ENCODE peak calls at places on chromosomes 1 and 21, in nine cellular contexts. One of them, this sample, is unnamed. For H3K4me1, the result is how much of the 10 kb centered on the place peaks cover.

GRCh38 chr1:63935148-63935547 is 161.3 kb downstream of the ROR1 start:
- DNase-seq in GM23248: peak
- DNase-seq in esophagus squamous epithelium: no peak
- DNase-seq in CD4-positive, CD25-positive, alpha-beta regulatory T cell: no peak
- DNase-seq in endothelial cell of umbilical vein: no peak
- DNase-seq in heart left ventricle: peak
- DNase-seq in effector memory CD4-positive, alpha-beta T cell: no peak
- DNase-seq in neural progenitor cell: no peak
- DNase-seq in lung: no peak
- DNase-seq in this sample: no peak

GRCh38 chr1:182169203-182169602 is 107.7 kb upstream of the ZNF648 start:
- DNase-seq in endothelial cell of umbilical vein: no peak
- DNase-seq in lung: no peak
- DNase-seq in GM23248: no peak
- DNase-seq in esophagus squamous epithelium: no peak
- DNase-seq in effector memory CD4-positive, alpha-beta T cell: no peak
- DNase-seq in CD4-positive, CD25-positive, alpha-beta regulatory T cell: no peak
- DNase-seq in heart left ventricle: peak
- DNase-seq in neural progenitor cell: no peak
- DNase-seq in this sample: no peak

GRCh38 chr1:97350662-97351061 is 570.2 kb downstream of the DPYD start:
- DNase-seq in esophagus squamous epithelium: no peak
- DNase-seq in heart left ventricle: no peak
- DNase-seq in effector memory CD4-positive, alpha-beta T cell: no peak
- DNase-seq in neural progenitor cell: no peak
- DNase-seq in lung: no peak
- DNase-seq in CD4-positive, CD25-positive, alpha-beta regulatory T cell: no peak
- DNase-seq in GM23248: no peak
- DNase-seq in endothelial cell of umbilical vein: no peak
- DNase-seq in this sample: no peak

GRCh38 chr21:31564439-31564838 is 95.1 kb upstream of the SOD1 start:
- DNase-seq in esophagus squamous epithelium: no peak
- DNase-seq in heart left ventricle: no peak
- DNase-seq in CD4-positive, CD25-positive, alpha-beta regulatory T cell: no peak
- DNase-seq in lung: no peak
- DNase-seq in endothelial cell of umbilical vein: no peak
- DNase-seq in neural progenitor cell: no peak
- DNase-seq in effector memory CD4-positive, alpha-beta T cell: no peak
- DNase-seq in GM23248: no peak
- DNase-seq in this sample: no peak

GRCh38 chr1:25616932-25617625 is 488 bp downstream of the MAN1C1 start:
- DNase-seq in neural progenitor cell: peak
- DNase-seq in CD4-positive, CD25-positive, alpha-beta regulatory T cell: peak
- DNase-seq in esophagus squamous epithelium: no peak
- DNase-seq in heart left ventricle: peak
- DNase-seq in lung: no peak
- DNase-seq in endothelial cell of umbilical vein: no peak
- DNase-seq in effector memory CD4-positive, alpha-beta T cell: no peak
- DNase-seq in GM23248: peak
- DNase-seq in this sample: no peak

GRCh38 chr21:43193088-43193650 is 24.4 kb downstream of the CRYAA start:
- DNase-seq in heart left ventricle: no peak
- DNase-seq in endothelial cell of umbilical vein: no peak
- DNase-seq in CD4-positive, CD25-positive, alpha-beta regulatory T cell: no peak
- DNase-seq in lung: no peak
- DNase-seq in effector memory CD4-positive, alpha-beta T cell: no peak
- DNase-seq in esophagus squamous epithelium: no peak
- DNase-seq in GM23248: no peak
- DNase-seq in neural progenitor cell: no peak
- DNase-seq in this sample: no peak

GRCh38 chr1:42403880-42404400 is 23.3 kb downstream of the RIMKLA start:
- DNase-seq in endothelial cell of umbilical vein: no peak
- DNase-seq in effector memory CD4-positive, alpha-beta T cell: no peak
- DNase-seq in heart left ventricle: no peak
- DNase-seq in GM23248: no peak
- DNase-seq in lung: no peak
- DNase-seq in neural progenitor cell: no peak
- DNase-seq in esophagus squamous epithelium: no peak
- DNase-seq in CD4-positive, CD25-positive, alpha-beta regulatory T cell: no peak
- DNase-seq in this sample: no peak

GRCh38 chr1:204409878-204410763 is 1.5 kb downstream of the PPP1R15B start:
- DNase-seq in neural progenitor cell: peak
- DNase-seq in CD4-positive, CD25-positive, alpha-beta regulatory T cell: no peak
- DNase-seq in effector memory CD4-positive, alpha-beta T cell: no peak
- DNase-seq in esophagus squamous epithelium: no peak
- DNase-seq in GM23248: peak
- DNase-seq in lung: no peak
- DNase-seq in endothelial cell of umbilical vein: no peak
- DNase-seq in heart left ventricle: no peak
- DNase-seq in this sample: no peak

GRCh38 chr1:59333626-59334277 is 36.9 kb downstream of the FGGY start:
- DNase-seq in esophagus squamous epithelium: no peak
- DNase-seq in heart left ventricle: no peak
- DNase-seq in lung: no peak
- DNase-seq in GM23248: no peak
- DNase-seq in CD4-positive, CD25-positive, alpha-beta regulatory T cell: no peak
- DNase-seq in effector memory CD4-positive, alpha-beta T cell: no peak
- DNase-seq in endothelial cell of umbilical vein: no peak
- DNase-seq in neural progenitor cell: no peak
- DNase-seq in this sample: no peak

GRCh38 chr1:225909477-225909876 is 14.6 kb downstream of the PYCR2 start:
- DNase-seq in esophagus squamous epithelium: no peak
- DNase-seq in neural progenitor cell: no peak
- DNase-seq in CD4-positive, CD25-positive, alpha-beta regulatory T cell: no peak
- DNase-seq in heart left ventricle: no peak
- DNase-seq in endothelial cell of umbilical vein: no peak
- DNase-seq in effector memory CD4-positive, alpha-beta T cell: no peak
- DNase-seq in lung: no peak
- DNase-seq in GM23248: no peak
- DNase-seq in this sample: no peak

GRCh38 chr21:37994211-37994610 is 78.0 kb upstream of the KCNJ6 start:
- DNase-seq in endothelial cell of umbilical vein: no peak
- DNase-seq in effector memory CD4-positive, alpha-beta T cell: no peak
- DNase-seq in heart left ventricle: no peak
- DNase-seq in neural progenitor cell: no peak
- DNase-seq in lung: no peak
- DNase-seq in CD4-positive, CD25-positive, alpha-beta regulatory T cell: no peak
- DNase-seq in GM23248: no peak
- DNase-seq in esophagus squamous epithelium: no peak
- DNase-seq in this sample: no peak

GRCh38 chr1:51689643-51690042 is 72.8 kb downstream of the OSBPL9 start:
- DNase-seq in esophagus squamous epithelium: no peak
- DNase-seq in endothelial cell of umbilical vein: no peak
- DNase-seq in effector memory CD4-positive, alpha-beta T cell: no peak
- DNase-seq in lung: no peak
- DNase-seq in CD4-positive, CD25-positive, alpha-beta regulatory T cell: no peak
- DNase-seq in GM23248: no peak
- DNase-seq in heart left ventricle: no peak
- DNase-seq in neural progenitor cell: no peak
- DNase-seq in this sample: no peak

GRCh38 chr1:154414606-154415005 is 9.5 kb downstream of the IL6R start:
- DNase-seq in effector memory CD4-positive, alpha-beta T cell: no peak
- DNase-seq in esophagus squamous epithelium: no peak
- DNase-seq in heart left ventricle: peak
- DNase-seq in CD4-positive, CD25-positive, alpha-beta regulatory T cell: no peak
- DNase-seq in endothelial cell of umbilical vein: no peak
- DNase-seq in GM23248: no peak
- DNase-seq in lung: no peak
- DNase-seq in neural progenitor cell: no peak
- DNase-seq in this sample: no peak

GRCh38 chr1:203175237-203176181 is at the start of gene MYBPH:
- DNase-seq in lung: no peak
- DNase-seq in endothelial cell of umbilical vein: no peak
- DNase-seq in neural progenitor cell: no peak
- DNase-seq in CD4-positive, CD25-positive, alpha-beta regulatory T cell: no peak
- DNase-seq in esophagus squamous epithelium: no peak
- DNase-seq in effector memory CD4-positive, alpha-beta T cell: no peak
- DNase-seq in heart left ventricle: peak
- DNase-seq in GM23248: no peak
- DNase-seq in this sample: no peak

GRCh38 chr1:203176273-203176672 is 647 bp upstream of the MYBPH start:
- DNase-seq in heart left ventricle: no peak
- DNase-seq in GM23248: no peak
- DNase-seq in effector memory CD4-positive, alpha-beta T cell: no peak
- DNase-seq in neural progenitor cell: no peak
- DNase-seq in endothelial cell of umbilical vein: no peak
- DNase-seq in CD4-positive, CD25-positive, alpha-beta regulatory T cell: no peak
- DNase-seq in lung: no peak
- DNase-seq in esophagus squamous epithelium: no peak
- DNase-seq in this sample: no peak

GRCh38 chr1:203173566-203173965 is 2.1 kb downstream of the MYBPH start:
- DNase-seq in esophagus squamous epithelium: no peak
- DNase-seq in heart left ventricle: no peak
- DNase-seq in endothelial cell of umbilical vein: no peak
- DNase-seq in GM23248: no peak
- DNase-seq in neural progenitor cell: no peak
- DNase-seq in lung: no peak
- DNase-seq in effector memory CD4-positive, alpha-beta T cell: no peak
- DNase-seq in CD4-positive, CD25-positive, alpha-beta regulatory T cell: no peak
- DNase-seq in this sample: no peak

GRCh38 chr1:203173156-203173555 is 2.5 kb downstream of the MYBPH start:
- DNase-seq in lung: no peak
- DNase-seq in neural progenitor cell: no peak
- DNase-seq in esophagus squamous epithelium: no peak
- DNase-seq in heart left ventricle: no peak
- DNase-seq in CD4-positive, CD25-positive, alpha-beta regulatory T cell: no peak
- DNase-seq in endothelial cell of umbilical vein: no peak
- DNase-seq in effector memory CD4-positive, alpha-beta T cell: no peak
- DNase-seq in GM23248: no peak
- DNase-seq in this sample: no peak

GRCh38 chr1:203174324-203174985 is 1.2 kb downstream of the MYBPH start:
- DNase-seq in endothelial cell of umbilical vein: no peak
- DNase-seq in heart left ventricle: no peak
- DNase-seq in neural progenitor cell: no peak
- DNase-seq in CD4-positive, CD25-positive, alpha-beta regulatory T cell: no peak
- DNase-seq in effector memory CD4-positive, alpha-beta T cell: no peak
- DNase-seq in esophagus squamous epithelium: no peak
- DNase-seq in lung: no peak
- DNase-seq in GM23248: no peak
- DNase-seq in this sample: no peak
- H3K4me1 ChIP-seq in endothelial cell of umbilical vein: under half
- H3K4me1 ChIP-seq in heart left ventricle: under half
- H3K4me1 ChIP-seq in neural progenitor cell: under half
- H3K4me1 ChIP-seq in CD4-positive, CD25-positive, alpha-beta regulatory T cell: under half
- H3K4me1 ChIP-seq in effector memory CD4-positive, alpha-beta T cell: under half
- H3K4me1 ChIP-seq in esophagus squamous epithelium: under half
- H3K4me1 ChIP-seq in lung: under half
- H3K4me1 ChIP-seq in GM23248: under half
- H3K4me1 ChIP-seq in this sample: under half

GRCh38 chr1:230220478-230220877 is 153.4 kb downstream of the GALNT2 start:
- DNase-seq in lung: no peak
- DNase-seq in esophagus squamous epithelium: no peak
- DNase-seq in heart left ventricle: no peak
- DNase-seq in effector memory CD4-positive, alpha-beta T cell: no peak
- DNase-seq in CD4-positive, CD25-positive, alpha-beta regulatory T cell: no peak
- DNase-seq in endothelial cell of umbilical vein: no peak
- DNase-seq in neural progenitor cell: no peak
- DNase-seq in GM23248: no peak
- DNase-seq in this sample: no peak
- H3K4me1 ChIP-seq in lung: under half
- H3K4me1 ChIP-seq in esophagus squamous epithelium: under half
- H3K4me1 ChIP-seq in heart left ventricle: under half
- H3K4me1 ChIP-seq in effector memory CD4-positive, alpha-beta T cell: under half
- H3K4me1 ChIP-seq in CD4-positive, CD25-positive, alpha-beta regulatory T cell: under half
- H3K4me1 ChIP-seq in endothelial cell of umbilical vein: under half
- H3K4me1 ChIP-seq in neural progenitor cell: under half
- H3K4me1 ChIP-seq in GM23248: under half
- H3K4me1 ChIP-seq in this sample: under half

GRCh38 chr1:167738158-167738557 is 16.4 kb downstream of the MPZL1 start:
- DNase-seq in GM23248: no peak
- DNase-seq in effector memory CD4-positive, alpha-beta T cell: no peak
- DNase-seq in heart left ventricle: no peak
- DNase-seq in lung: no peak
- DNase-seq in CD4-positive, CD25-positive, alpha-beta regulatory T cell: no peak
- DNase-seq in esophagus squamous epithelium: no peak
- DNase-seq in endothelial cell of umbilical vein: no peak
- DNase-seq in neural progenitor cell: no peak
- DNase-seq in this sample: no peak

GRCh38 chr1:167744901-167745300 is 23.1 kb downstream of the MPZL1 start:
- DNase-seq in heart left ventricle: no peak
- DNase-seq in endothelial cell of umbilical vein: no peak
- DNase-seq in neural progenitor cell: no peak
- DNase-seq in CD4-positive, CD25-positive, alpha-beta regulatory T cell: no peak
- DNase-seq in esophagus squamous epithelium: no peak
- DNase-seq in GM23248: no peak
- DNase-seq in lung: no peak
- DNase-seq in effector memory CD4-positive, alpha-beta T cell: no peak
- DNase-seq in this sample: no peak

GRCh38 chr1:167734841-167735240 is 13.1 kb downstream of the MPZL1 start:
- DNase-seq in heart left ventricle: no peak
- DNase-seq in neural progenitor cell: no peak
- DNase-seq in lung: no peak
- DNase-seq in endothelial cell of umbilical vein: no peak
- DNase-seq in CD4-positive, CD25-positive, alpha-beta regulatory T cell: no peak
- DNase-seq in esophagus squamous epithelium: no peak
- DNase-seq in effector memory CD4-positive, alpha-beta T cell: no peak
- DNase-seq in GM23248: no peak
- DNase-seq in this sample: no peak

GRCh38 chr1:167737169-167737568 is 15.4 kb downstream of the MPZL1 start:
- DNase-seq in lung: no peak
- DNase-seq in heart left ventricle: no peak
- DNase-seq in esophagus squamous epithelium: no peak
- DNase-seq in GM23248: no peak
- DNase-seq in endothelial cell of umbilical vein: no peak
- DNase-seq in CD4-positive, CD25-positive, alpha-beta regulatory T cell: no peak
- DNase-seq in neural progenitor cell: no peak
- DNase-seq in effector memory CD4-positive, alpha-beta T cell: no peak
- DNase-seq in this sample: no peak

GRCh38 chr1:167739752-167740151 is 18.0 kb downstream of the MPZL1 start:
- DNase-seq in CD4-positive, CD25-positive, alpha-beta regulatory T cell: no peak
- DNase-seq in lung: no peak
- DNase-seq in neural progenitor cell: no peak
- DNase-seq in GM23248: no peak
- DNase-seq in esophagus squamous epithelium: no peak
- DNase-seq in effector memory CD4-positive, alpha-beta T cell: no peak
- DNase-seq in endothelial cell of umbilical vein: no peak
- DNase-seq in heart left ventricle: no peak
- DNase-seq in this sample: no peak
- H3K4me1 ChIP-seq in CD4-positive, CD25-positive, alpha-beta regulatory T cell: under half
- H3K4me1 ChIP-seq in lung: under half
- H3K4me1 ChIP-seq in neural progenitor cell: under half
- H3K4me1 ChIP-seq in GM23248: under half
- H3K4me1 ChIP-seq in esophagus squamous epithelium: under half
- H3K4me1 ChIP-seq in effector memory CD4-positive, alpha-beta T cell: under half
- H3K4me1 ChIP-seq in endothelial cell of umbilical vein: under half
- H3K4me1 ChIP-seq in heart left ventricle: under half
- H3K4me1 ChIP-seq in this sample: under half

DNA sequence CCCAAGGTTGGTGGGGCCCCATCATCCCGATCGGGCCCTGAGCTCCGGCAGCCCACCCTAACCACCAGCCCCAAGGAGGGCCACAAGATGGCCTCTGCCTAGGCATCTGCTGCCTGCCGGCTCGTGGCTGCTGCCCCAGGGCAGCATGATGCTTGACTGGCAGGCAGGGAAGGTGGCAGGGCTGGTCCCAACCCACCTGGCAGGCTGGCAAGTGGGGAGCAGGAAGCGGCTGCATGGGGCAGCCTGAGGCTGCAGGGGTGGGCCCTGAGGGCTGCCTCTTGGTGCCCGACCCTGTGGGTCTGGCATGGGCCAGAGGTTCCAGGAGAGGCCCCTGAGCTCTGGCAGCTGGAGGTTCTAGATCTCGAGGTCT is 774 bp upstream of the GJC2 start:
- DNase-seq in endothelial cell of umbilical vein: no peak
- DNase-seq in esophagus squamous epithelium: no peak
- DNase-seq in effector memory CD4-positive, alpha-beta T cell: no peak
- DNase-seq in lung: no peak
- DNase-seq in GM23248: no peak
- DNase-seq in heart left ventricle: no peak
- DNase-seq in CD4-positive, CD25-positive, alpha-beta regulatory T cell: no peak
- DNase-seq in neural progenitor cell: no peak
- DNase-seq in this sample: no peak
- H3K4me1 ChIP-seq in endothelial cell of umbilical vein: under half
- H3K4me1 ChIP-seq in esophagus squamous epithelium: half or more
- H3K4me1 ChIP-seq in effector memory CD4-positive, alpha-beta T cell: under half
- H3K4me1 ChIP-seq in lung: under half
- H3K4me1 ChIP-seq in GM23248: under half
- H3K4me1 ChIP-seq in heart left ventricle: half or more
- H3K4me1 ChIP-seq in CD4-positive, CD25-positive, alpha-beta regulatory T cell: under half
- H3K4me1 ChIP-seq in neural progenitor cell: under half
- H3K4me1 ChIP-seq in this sample: under half

This sample was measured in CD4-positive, alpha-beta memory T cell.